ENCODE peak calls at places on chromosomes 13 and 19, in eight cellular contexts. Z is fibroblast of lung, Q is PC-3, U is H1, C is GM23338, P is H9, D is PC-9, X is K562. F is an unnamed sample.

GRCh38 chr13:36108342-36108741 is 22.8 kb downstream of the DCLK1 start:
- DNase-seq in Z (no peak), Q (no peak), U (no peak), C (no peak), P (no peak), D (no peak), X (no peak), F (no peak)

GRCh38 chr19:31378404-31378803 is 29.2 kb upstream of the TSHZ3 start:
- DNase-seq in Z (peak), Q (peak), U (no peak), C (no peak), P (no peak), D (no peak), X (no peak), F (no peak)

GRCh38 chr19:46728693-46729339 is 11.9 kb upstream of the PRKD2 start:
- DNase-seq in Z (peak), Q (peak), U (no peak), C (peak), P (peak), D (peak), X (peak), F (no peak)

GRCh38 chr13:40233731-40234195 is 432.7 kb downstream of the FOXO1 start:
- DNase-seq in Z (no peak), Q (no peak), U (no peak), C (no peak), P (no peak), D (no peak), X (no peak), F (peak)

GRCh38 chr19:49430678-49431329 is 5.6 kb downstream of the GFY start:
- DNase-seq in Z (no peak), Q (no peak), U (no peak), C (no peak), P (no peak), D (no peak), X (peak), F (no peak)

GRCh38 chr13:30869491-30869890 is 36.6 kb upstream of the MEDAG start:
- DNase-seq in Z (peak), Q (no peak), U (no peak), C (no peak), P (no peak), D (no peak), X (no peak), F (no peak)

GRCh38 chr13:41568990-41569387 is 111.6 kb downstream of the RGCC start:
- DNase-seq in Z (peak), Q (no peak), U (no peak), C (no peak), P (no peak), D (no peak), X (no peak), F (no peak)

GRCh38 chr13:109790951-109791605 is 4.7 kb upstream of the IRS2 start:
- DNase-seq in Z (peak), Q (peak), U (no peak), C (peak), P (peak), D (peak), X (peak), F (no peak)

GRCh38 chr19:5172859-5173577 is 167.6 kb downstream of the PTPRS start:
- DNase-seq in Z (peak), Q (peak), U (no peak), C (no peak), P (no peak), D (peak), X (peak), F (peak)

GRCh38 chr19:5145521-5146511 is 176.9 kb downstream of the KDM4B start:
- DNase-seq in Z (no peak), Q (no peak), U (no peak), C (no peak), P (no peak), D (no peak), X (no peak), F (no peak)

GRCh38 chr13:40777166-40777956 is 6.4 kb upstream of the MRPS31 start:
- DNase-seq in Z (peak), Q (peak), U (no peak), C (peak), P (peak), D (peak), X (peak), F (no peak)

GRCh38 chr13:111302045-111302722 is 18.3 kb upstream of the TEX29 start:
- DNase-seq in Z (no peak), Q (no peak), U (no peak), C (no peak), P (no peak), D (no peak), X (no peak), F (no peak)

GRCh38 chr13:101624981-101625380 is 172.5 kb downstream of the ITGBL1 start:
- DNase-seq in Z (no peak), Q (peak), U (no peak), C (no peak), P (no peak), D (peak), X (no peak), F (no peak)

GRCh38 chr19:3224346-3225325 is at the start of gene CELF5:
- DNase-seq in Z (no peak), Q (peak), U (no peak), C (peak), P (peak), D (no peak), X (peak), F (no peak)

GRCh38 chr19:8366121-8366581 is 2.2 kb downstream of the ANGPTL4 start:
- DNase-seq in Z (no peak), Q (no peak), U (no peak), C (no peak), P (no peak), D (no peak), X (no peak), F (no peak)

GRCh38 chr19:10968527-10969081 is 7.8 kb downstream of the SMARCA4 start:
- DNase-seq in Z (no peak), Q (no peak), U (no peak), C (no peak), P (no peak), D (no peak), X (no peak), F (no peak)

GRCh38 chr13:71634605-71635443 is 232.2 kb downstream of the DACH1 start:
- DNase-seq in Z (no peak), Q (no peak), U (no peak), C (no peak), P (no peak), D (no peak), X (no peak), F (no peak)

GRCh38 chr19:2561895-2562294 is 86.0 kb downstream of the GADD45B start:
- DNase-seq in Z (no peak), Q (no peak), U (no peak), C (no peak), P (no peak), D (no peak), X (no peak), F (no peak)

GRCh38 chr19:38519168-38519567 is 85.7 kb downstream of the RYR1 start:
- DNase-seq in Z (no peak), Q (no peak), U (no peak), C (no peak), P (no peak), D (no peak), X (no peak), F (no peak)

GRCh38 chr13:74274946-74275345 is 140.7 kb upstream of the KLF12 start:
- DNase-seq in Z (peak), Q (no peak), U (no peak), C (no peak), P (no peak), D (no peak), X (no peak), F (no peak)

GRCh38 chr13:44653261-44653660 is 77.1 kb upstream of the TSC22D1 start:
- DNase-seq in Z (peak), Q (no peak), U (no peak), C (no peak), P (no peak), D (peak), X (no peak), F (peak)

GRCh38 chr19:15107056-15108010 is at the start of gene SYDE1:
- DNase-seq in Z (peak), Q (peak), U (no peak), C (peak), P (peak), D (peak), X (no peak), F (no peak)

GRCh38 chr19:52648336-52648990 is 10.3 kb upstream of the ZNF83 start:
- DNase-seq in Z (peak), Q (no peak), U (no peak), C (no peak), P (no peak), D (no peak), X (no peak), F (peak)

GRCh38 chr19:12841094-12841493 is 2.8 kb downstream of the MAST1 start:
- DNase-seq in Z (no peak), Q (no peak), U (peak), C (peak), P (peak), D (no peak), X (peak), F (no peak)

GRCh38 chr13:78881054-78881453 is 222.1 kb upstream of the OBI1 start:
- DNase-seq in Z (no peak), Q (no peak), U (no peak), C (no peak), P (no peak), D (no peak), X (no peak), F (no peak)

GRCh38 chr19:7600721-7601120 is 5.1 kb downstream of the CAMSAP3 start:
- DNase-seq in Z (no peak), Q (no peak), U (no peak), C (no peak), P (no peak), D (no peak), X (no peak), F (no peak)

GRCh38 chr13:65907656-65908441 is 1322.3 kb downstream of the PCDH9 start:
- DNase-seq in Z (peak), Q (peak), U (no peak), C (no peak), P (no peak), D (no peak), X (no peak), F (no peak)

GRCh38 chr19:41997851-41998229 is 3.8 kb upstream of the ATP1A3 start:
- DNase-seq in Z (no peak), Q (no peak), U (no peak), C (peak), P (peak), D (no peak), X (no peak), F (no peak)

GRCh38 chr19:47723573-47723923 is 10.3 kb downstream of the EHD2 start:
- DNase-seq in Z (peak), Q (peak), U (no peak), C (no peak), P (no peak), D (peak), X (no peak), F (no peak)

GRCh38 chr13:100208596-100208995 is 119.7 kb downstream of the PCCA start:
- DNase-seq in Z (no peak), Q (peak), U (no peak), C (no peak), P (no peak), D (no peak), X (no peak), F (no peak)

GRCh38 chr19:58088521-58089052 is 9.4 kb downstream of the ZSCAN18 start:
- DNase-seq in Z (no peak), Q (no peak), U (no peak), C (no peak), P (no peak), D (no peak), X (no peak), F (no peak)

GRCh38 chr19:35882074-35882832 is 13.9 kb downstream of the APLP1 start:
- DNase-seq in Z (peak), Q (peak), U (no peak), C (peak), P (no peak), D (no peak), X (peak), F (no peak)

GRCh38 chr13:24038405-24038804 is 122.1 kb upstream of the SPATA13 start:
- DNase-seq in Z (peak), Q (peak), U (no peak), C (no peak), P (no peak), D (peak), X (no peak), F (no peak)

GRCh38 chr13:39875583-39875982 is 220.1 kb downstream of the COG6 start:
- DNase-seq in Z (no peak), Q (peak), U (no peak), C (no peak), P (no peak), D (no peak), X (no peak), F (no peak)

DNA sequence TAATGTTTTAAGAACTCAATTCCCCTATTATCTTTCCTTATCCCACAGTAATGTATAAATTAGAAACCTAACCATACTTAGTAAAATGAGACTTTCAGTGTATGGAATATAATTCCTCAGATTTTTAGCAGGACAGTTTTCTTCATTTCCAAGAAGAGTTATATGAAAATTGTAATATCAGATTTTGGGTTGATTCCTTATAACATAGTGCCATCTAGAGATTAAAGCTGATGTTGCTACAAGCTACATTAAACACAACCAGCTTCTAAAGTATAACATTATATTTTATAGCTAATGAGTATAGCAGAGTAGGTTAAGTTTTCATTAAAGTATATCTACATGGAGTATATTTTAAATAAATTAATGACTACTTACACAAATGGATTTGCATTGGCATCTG is 99.7 kb upstream of the MIR17HG start:
- DNase-seq in Z (no peak), Q (peak), U (no peak), C (peak), P (no peak), D (no peak), X (no peak), F (no peak)
- TF ChIP-seq CTCF in Z (no peak), Q (peak), U (peak), C (no peak), P (peak), D (peak), X (peak), F (no peak)

GRCh38 chr13:64158910-64159309 is 2743.3 kb upstream of the PCDH20 start:
- DNase-seq in Z (peak), Q (peak), U (no peak), C (no peak), P (no peak), D (no peak), X (no peak), F (no peak)
- H2AFZ ChIP-seq in Z (no peak), Q (peak), U (no peak), C (no peak), P (no peak), D (no peak), X (no peak), F (no peak)

DNA sequence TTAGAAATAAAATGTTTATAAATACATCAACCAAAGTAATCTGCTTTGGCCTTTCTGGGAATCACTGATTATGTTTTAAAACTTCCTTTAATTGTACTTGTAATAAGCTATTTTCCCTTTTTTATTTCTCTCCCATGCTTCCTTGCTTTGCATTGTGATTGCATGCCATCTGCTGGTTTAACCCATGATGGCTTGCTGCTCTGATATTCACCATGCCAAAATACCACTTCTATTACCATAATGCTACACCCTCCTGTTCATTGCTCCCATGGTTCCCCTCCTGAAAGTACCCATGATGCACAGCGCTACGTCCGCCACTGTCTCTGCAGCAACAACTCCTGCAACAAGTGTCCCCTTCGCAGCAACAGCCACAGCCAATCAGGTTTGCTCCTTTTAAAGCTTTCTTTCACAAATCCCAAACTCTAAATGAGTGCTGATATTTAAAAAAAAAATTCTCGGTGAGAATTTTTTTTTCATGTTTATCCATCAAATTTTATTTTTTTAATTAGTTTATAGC is 67.7 kb upstream of the RAP2A start:
- DNase-seq in Z (no peak), Q (peak), U (no peak), C (no peak), P (no peak), D (no peak), X (no peak), F (no peak)
- TF ChIP-seq CTCF in Z (no peak), Q (peak), U (no peak), C (peak), P (no peak), D (no peak), X (no peak), F (no peak)

GRCh38 chr13:43057653-43058317 is 34.4 kb downstream of the DNAJC15 start:
- DNase-seq in Z (peak), Q (no peak), U (no peak), C (peak), P (peak), D (no peak), X (no peak), F (no peak)

GRCh38 chr13:43058318-43058674 is 34.9 kb downstream of the DNAJC15 start:
- DNase-seq in Z (peak), Q (peak), U (no peak), C (no peak), P (peak), D (peak), X (no peak), F (peak)

GRCh38 chr13:43058836-43059235 is 35.5 kb downstream of the DNAJC15 start:
- DNase-seq in Z (peak), Q (no peak), U (no peak), C (no peak), P (no peak), D (no peak), X (no peak), F (no peak)

DNA sequence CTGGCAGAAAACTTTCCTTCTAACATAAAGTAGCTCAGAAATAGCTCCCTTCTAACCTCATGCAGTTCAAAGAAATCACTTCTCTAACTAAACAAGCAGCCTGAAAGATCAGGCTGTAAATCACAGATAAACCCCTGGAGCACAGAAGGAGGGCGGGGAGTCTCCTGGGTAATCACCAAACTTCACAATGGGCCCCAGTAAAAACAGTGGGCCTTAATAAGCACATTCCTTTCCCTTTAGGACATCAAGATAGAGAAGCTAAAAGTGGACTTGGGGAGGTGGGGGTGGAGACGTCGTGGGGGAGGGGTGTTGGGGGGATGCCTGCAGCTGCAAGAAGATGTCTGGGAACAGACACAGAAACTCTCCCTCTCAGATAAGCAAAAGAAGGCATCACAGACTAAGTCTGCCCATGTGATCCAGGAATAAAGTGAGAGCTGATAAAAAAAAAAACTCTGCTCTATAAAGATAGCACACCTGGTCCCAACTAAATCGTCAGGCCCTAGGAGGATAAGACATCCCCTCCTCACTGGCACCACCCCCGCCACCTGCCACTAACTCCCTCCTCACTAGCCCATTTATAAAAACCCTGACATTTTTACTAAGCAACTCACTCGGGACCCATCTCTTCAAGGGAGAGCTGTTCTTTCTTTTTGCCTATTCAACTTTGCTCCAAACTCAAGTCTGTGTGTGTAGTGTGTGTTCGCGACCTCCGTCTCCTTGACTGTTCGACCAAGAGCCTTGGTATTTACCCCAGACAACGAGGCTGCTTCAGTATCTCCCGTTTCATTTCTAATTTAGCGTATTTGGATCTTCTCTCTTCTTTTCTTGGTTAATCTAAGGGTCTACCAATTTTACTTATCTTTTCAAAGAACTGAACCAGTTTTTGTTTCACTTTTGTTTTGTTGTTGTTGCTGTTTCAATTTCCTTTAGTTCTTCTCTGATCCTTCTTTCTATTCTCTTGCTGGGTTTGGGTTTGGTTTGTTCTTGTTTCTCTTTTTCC is 31.7 kb downstream of the DNAJC15 start:
- DNase-seq in Z (peak), Q (peak), U (no peak), C (peak), P (peak), D (peak), X (no peak), F (no peak)
- H2AFZ ChIP-seq in Z (peak), Q (peak), U (no peak), C (no peak), P (no peak), D (no peak), X (no peak), F (peak)

GRCh38 chr13:113932060-113932459 is 41.8 kb downstream of the C13orf46 start:
- DNase-seq in Z (no peak), Q (no peak), U (no peak), C (no peak), P (no peak), D (no peak), X (no peak), F (no peak)
- TF ChIP-seq CTCF in Z (no peak), Q (no peak), U (no peak), C (no peak), P (no peak), D (no peak), X (no peak), F (no peak)

GRCh38 chr19:45590300-45591003 is 5.8 kb upstream of the OPA3 start:
- DNase-seq in Z (no peak), Q (no peak), U (no peak), C (no peak), P (no peak), D (peak), X (no peak), F (no peak)
- H2AFZ ChIP-seq in Z (no peak), Q (no peak), U (peak), C (peak), P (no peak), D (no peak), X (peak), F (no peak)

DNA sequence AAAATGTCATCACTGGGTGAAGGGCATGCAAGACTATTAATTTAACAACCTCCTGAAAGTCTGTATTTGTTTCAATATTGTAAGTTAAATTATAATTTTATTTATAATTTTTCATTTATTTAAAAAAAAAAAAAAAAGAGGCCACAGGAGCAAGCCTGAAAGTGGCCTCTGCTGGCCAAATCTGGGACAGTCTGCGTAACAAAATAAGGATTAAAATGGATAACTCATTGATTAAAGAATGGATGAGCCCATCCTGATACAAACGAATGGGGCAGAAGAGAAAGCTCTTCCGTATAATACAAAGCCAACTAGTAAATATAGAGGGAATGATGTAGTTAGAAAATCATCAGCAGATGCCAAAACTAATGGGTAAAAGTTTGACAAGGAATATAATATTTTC is 36.2 kb downstream of the SUCLA2 start:
- DNase-seq in Z (no peak), Q (no peak), U (no peak), C (no peak), P (no peak), D (no peak), X (no peak), F (no peak)
- TF ChIP-seq CTCF in Z (no peak), Q (no peak), U (no peak), C (no peak), P (no peak), D (no peak), X (no peak), F (no peak)

GRCh38 chr13:50081899-50082425 is 66.7 kb downstream of the KCNRG start:
- DNase-seq in Z (peak), Q (peak), U (peak), C (peak), P (peak), D (peak), X (peak), F (peak)
- H2AFZ ChIP-seq in Z (peak), Q (peak), U (peak), C (peak), P (no peak), D (peak), X (peak), F (peak)

F was measured in keratinocyte.